ENCODE peak calls at places on chromosomes 16 and 17, in four cellular contexts. One of them, this sample, is unnamed.

GRCh38 chr17:62188713-62189112 is 123.6 kb upstream of the MED13 start:
- DNase-seq in fibroblast of lung: no peak
- DNase-seq in stomach: peak; percentile 38
- DNase-seq in hepatocyte: peak; percentile 87
- DNase-seq in this sample: peak; percentile 61

GRCh38 chr16:79599837-79600635 is 501 bp downstream of the MAF start:
- DNase-seq in stomach: peak; percentile 72
- DNase-seq in hepatocyte: peak; percentile 82
- DNase-seq in fibroblast of lung: peak; percentile 67
- DNase-seq in this sample: peak; percentile 58

GRCh38 chr17:7029659-7030058 is 6.2 kb upstream of the SLC16A13 start:
- DNase-seq in fibroblast of lung: no peak
- DNase-seq in hepatocyte: no peak
- DNase-seq in stomach: no peak
- DNase-seq in this sample: no peak

GRCh38 chr17:39001703-39002637 is 34.8 kb upstream of the FBXO47 start:
- DNase-seq in fibroblast of lung: peak; percentile 87
- DNase-seq in hepatocyte: no peak
- DNase-seq in stomach: peak; percentile 48
- DNase-seq in this sample: peak; percentile 93

GRCh38 chr17:73090396-73091202 is 1.9 kb downstream of the SLC39A11 start:
- DNase-seq in hepatocyte: no peak
- DNase-seq in stomach: no peak
- DNase-seq in fibroblast of lung: no peak
- DNase-seq in this sample: no peak

GRCh38 chr17:79160980-79161621 is 86.5 kb downstream of the ENGASE start:
- DNase-seq in stomach: no peak
- DNase-seq in fibroblast of lung: no peak
- DNase-seq in hepatocyte: no peak
- DNase-seq in this sample: peak; percentile 20

GRCh38 chr16:10620120-10620519 is 39.7 kb upstream of the EMP2 start:
- DNase-seq in fibroblast of lung: no peak
- DNase-seq in hepatocyte: no peak
- DNase-seq in stomach: no peak
- DNase-seq in this sample: no peak

GRCh38 chr17:73508057-73508930 is 136.0 kb downstream of the SDK2 start:
- DNase-seq in stomach: no peak
- DNase-seq in hepatocyte: no peak
- DNase-seq in fibroblast of lung: no peak
- DNase-seq in this sample: no peak

GRCh38 chr17:79883202-79883601 is 44.0 kb upstream of the CBX4 start:
- DNase-seq in stomach: no peak
- DNase-seq in fibroblast of lung: no peak
- DNase-seq in hepatocyte: no peak
- DNase-seq in this sample: no peak

GRCh38 chr17:4956493-4957061 is 5.7 kb downstream of the ENO3 start:
- DNase-seq in stomach: peak; percentile 46
- DNase-seq in fibroblast of lung: no peak
- DNase-seq in hepatocyte: no peak
- DNase-seq in this sample: no peak
- TF ChIP-seq CTCF in stomach: no peak
- TF ChIP-seq CTCF in fibroblast of lung: no peak
- TF ChIP-seq CTCF in hepatocyte: no peak
- TF ChIP-seq CTCF in this sample: no peak

DNA sequence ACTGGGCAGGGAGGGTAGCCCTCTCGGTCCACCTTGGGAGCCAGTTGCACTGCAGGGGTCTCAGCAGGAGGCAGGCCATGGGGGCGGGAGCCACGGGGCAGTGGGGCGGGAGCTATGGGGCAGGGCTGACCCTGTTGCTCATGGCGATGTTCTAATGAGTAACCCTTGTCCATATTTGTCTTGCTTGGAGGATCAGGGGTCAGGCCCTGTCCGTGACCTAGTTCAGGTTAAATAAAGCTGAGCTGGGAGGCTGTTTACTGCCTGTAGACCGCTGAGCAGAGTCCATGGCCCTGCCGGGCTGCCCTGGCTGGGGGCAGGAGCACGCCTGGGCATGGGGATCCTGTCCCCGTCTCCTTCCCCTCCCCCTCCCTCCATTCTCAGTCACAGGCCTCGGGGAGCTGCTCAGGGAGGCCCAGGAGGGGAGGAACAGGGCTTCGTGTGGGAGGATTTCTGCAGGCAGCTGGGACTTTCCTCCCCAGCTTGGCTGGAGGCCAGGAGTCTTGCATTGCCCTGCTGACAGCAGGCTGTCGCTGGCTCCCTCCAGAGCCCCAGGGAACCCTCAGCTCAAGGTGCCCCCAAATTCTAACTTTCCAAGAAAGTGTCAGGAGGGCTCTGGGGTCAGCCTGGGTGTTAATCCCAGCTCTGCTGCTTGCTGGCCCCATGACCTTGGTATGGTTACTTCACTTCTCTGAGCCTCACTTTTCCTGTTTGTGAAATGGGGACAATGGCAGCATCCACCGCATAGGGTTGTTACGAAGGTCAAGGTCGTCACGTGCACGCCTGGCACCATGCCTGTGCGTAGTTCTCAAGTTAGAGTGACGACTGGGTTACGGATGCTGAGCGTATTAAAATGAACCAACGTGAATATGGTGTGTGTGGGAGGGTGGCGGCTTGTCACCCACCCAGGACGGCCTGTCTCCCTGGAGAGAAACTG is 6.1 kb upstream of the SERPINF2 start:
- DNase-seq in stomach: peak; percentile 46
- DNase-seq in fibroblast of lung: peak; percentile 59
- DNase-seq in hepatocyte: peak; percentile 88
- DNase-seq in this sample: no peak
- TF ChIP-seq CTCF in stomach: no peak
- TF ChIP-seq CTCF in fibroblast of lung: no peak
- TF ChIP-seq CTCF in hepatocyte: no peak
- TF ChIP-seq CTCF in this sample: no peak

GRCh38 chr17:81152288-81152848 is 12.9 kb upstream of the PVALEF start:
- DNase-seq in fibroblast of lung: no peak
- DNase-seq in hepatocyte: no peak
- DNase-seq in stomach: no peak
- DNase-seq in this sample: no peak
- TF ChIP-seq CTCF in fibroblast of lung: no peak
- TF ChIP-seq CTCF in hepatocyte: no peak
- TF ChIP-seq CTCF in stomach: no peak
- TF ChIP-seq CTCF in this sample: no peak

GRCh38 chr17:19397556-19398041 is 10.6 kb upstream of the MFAP4 start:
- DNase-seq in fibroblast of lung: no peak
- DNase-seq in hepatocyte: no peak
- DNase-seq in stomach: no peak
- DNase-seq in this sample: no peak
- TF ChIP-seq CTCF in fibroblast of lung: no peak
- TF ChIP-seq CTCF in hepatocyte: no peak
- TF ChIP-seq CTCF in stomach: no peak
- TF ChIP-seq CTCF in this sample: no peak

This sample was measured in Calu3.